ENCODE peak calls at places on chromosomes 11 and 22, in five cellular contexts. D is transverse colon, Q is epithelial cell of esophagus, K is lower lobe of right lung, C is BE2C. R is an unnamed sample.

GRCh38 chr11:8917157-8917820 is 6.3 kb downstream of the AKIP1 start:
- DNase-seq in K (peak), Q (peak), D (no peak), C (no peak), R (no peak)

GRCh38 chr22:49685686-49686085 is 142.0 kb downstream of the BRD1 start:
- DNase-seq in D (no peak), Q (no peak), C (no peak), K (no peak), R (no peak)

GRCh38 chr11:127451852-127452251 is 451.3 kb upstream of the KIRREL3 start:
- DNase-seq in D (no peak), Q (no peak), C (no peak), K (no peak), R (no peak)

GRCh38 chr22:44026066-44026629 is 2.0 kb downstream of the PARVB start:
- DNase-seq in D (no peak), C (no peak), K (peak), Q (no peak), R (no peak)

GRCh38 chr22:41908409-41909289 is 6.2 kb downstream of the SHISA8 start:
- DNase-seq in K (no peak), D (no peak), Q (no peak), C (no peak), R (no peak)

GRCh38 chr11:100682247-100682969 is 4.7 kb upstream of the ARHGAP42 start:
- DNase-seq in Q (no peak), K (no peak), D (no peak), C (no peak), R (no peak)

GRCh38 chr11:69353696-69354544 is 60.0 kb downstream of the MYEOV start:
- DNase-seq in C (no peak), D (peak), Q (peak), K (peak), R (no peak)

GRCh38 chr11:57792870-57793269 is 31.3 kb downstream of the CTNND1 start:
- DNase-seq in D (no peak), Q (peak), C (no peak), K (no peak), R (no peak)

GRCh38 chr11:68821670-68822069 is 20.0 kb downstream of the CPT1A start:
- DNase-seq in K (no peak), D (no peak), Q (no peak), C (no peak), R (no peak)

GRCh38 chr11:83717551-83717950 is 431.4 kb upstream of the CCDC90B start:
- DNase-seq in Q (no peak), K (no peak), D (no peak), C (no peak), R (no peak)

GRCh38 chr11:118572075-118572913 is at the start of gene ARCN1:
- DNase-seq in K (peak), C (peak), Q (peak), D (peak), R (peak)

GRCh38 chr22:23527971-23528740 is 51.9 kb downstream of the IGLL1 start:
- DNase-seq in K (peak), C (no peak), D (no peak), Q (no peak), R (no peak)

GRCh38 chr11:71466358-71466757 is 13.4 kb downstream of the NADSYN1 start:
- DNase-seq in C (no peak), Q (no peak), D (no peak), K (no peak), R (no peak)

DNA sequence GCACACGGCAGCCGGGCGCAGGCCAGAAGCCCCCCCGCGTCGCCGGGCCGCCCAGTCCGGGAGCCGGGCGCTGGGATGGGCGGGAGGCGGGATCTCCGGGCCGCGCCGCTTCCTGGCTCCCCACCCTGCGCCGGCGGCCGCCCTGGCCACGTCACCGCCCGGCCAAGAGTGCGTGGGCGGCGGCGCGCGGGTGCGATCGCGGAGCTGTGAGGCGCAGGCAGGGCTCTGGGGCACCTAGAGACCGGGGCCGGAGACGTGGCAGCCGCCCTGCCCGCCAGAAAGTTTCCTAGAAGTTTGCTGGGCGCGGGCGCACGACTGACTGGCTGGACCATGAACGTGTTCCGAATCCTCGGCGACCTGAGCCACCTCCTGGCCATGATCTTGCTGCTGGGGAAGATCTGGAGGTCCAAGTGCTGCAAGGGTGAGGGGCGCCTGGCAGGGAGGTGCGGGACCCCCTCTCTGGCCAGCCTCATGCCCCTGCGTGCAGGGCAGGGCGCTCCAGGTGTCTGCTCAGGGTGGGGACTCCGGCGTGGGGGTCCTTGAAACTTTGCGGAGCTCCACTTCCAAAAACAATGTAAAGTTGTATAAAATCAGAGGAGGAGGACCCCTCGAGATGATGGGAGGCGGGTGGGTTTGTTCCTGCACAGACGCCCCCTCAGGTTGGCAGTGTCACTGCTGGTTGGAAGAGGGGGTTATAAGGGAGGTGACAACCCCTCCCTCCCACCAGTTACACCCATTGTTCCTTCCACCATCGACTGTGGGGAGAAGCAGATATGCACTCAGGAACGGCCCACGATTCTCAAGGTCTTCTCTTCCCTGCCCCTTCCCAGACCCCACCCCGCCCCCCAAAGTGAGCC is at the start of gene KDELR3:
- DNase-seq in D (peak), K (peak), Q (peak), C (peak), R (no peak)
- TF ChIP-seq CTCF in D (no peak), K (no peak), Q (no peak), C (peak), R (peak)

DNA sequence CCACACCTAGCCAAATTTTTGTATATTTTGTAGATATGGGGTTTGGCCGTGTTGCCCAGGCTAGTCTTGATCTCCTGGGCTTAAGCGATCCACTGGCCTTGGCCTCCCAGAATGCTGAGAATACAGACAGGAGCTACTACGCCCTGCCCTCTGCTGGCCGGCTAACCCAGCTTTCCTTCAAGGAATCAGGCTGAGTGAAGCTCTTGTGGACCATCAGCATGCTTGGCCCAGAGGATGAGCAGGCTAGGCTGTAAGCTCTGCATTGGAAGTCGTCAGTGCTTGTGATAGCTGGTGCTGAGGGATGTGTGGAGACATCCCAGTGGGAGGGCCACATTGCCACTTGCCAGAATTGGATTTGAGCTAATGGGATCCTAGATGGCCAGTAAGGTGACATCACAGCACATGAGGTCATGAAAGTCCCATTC is 60.6 kb downstream of the MED15 start:
- DNase-seq in D (no peak), Q (peak), C (no peak), K (no peak), R (no peak)
- TF ChIP-seq CTCF in D (no peak), Q (peak), C (peak), K (peak), R (peak)

DNA sequence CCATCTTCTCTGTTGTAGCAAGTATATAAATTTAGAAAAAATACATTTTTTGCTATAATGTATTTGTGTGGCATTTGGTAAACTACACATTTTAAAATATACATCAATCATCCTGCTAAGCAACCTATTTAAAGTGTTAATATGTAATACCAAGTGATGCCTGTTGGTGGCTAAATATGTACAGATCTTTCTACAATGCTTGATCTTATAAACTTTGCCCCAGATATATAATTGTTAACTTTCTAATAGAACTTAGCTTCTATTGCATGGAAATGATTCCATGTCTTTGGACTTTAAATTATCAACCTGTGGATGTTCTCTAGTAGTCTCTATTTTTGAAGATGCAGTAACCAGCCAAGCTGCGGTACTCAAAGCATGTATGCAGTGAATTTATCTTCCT is 1260.4 kb upstream of the RAG2 start:
- DNase-seq in Q (peak), C (no peak), D (no peak), K (no peak), R (no peak)
- TF ChIP-seq CTCF in Q (peak), C (peak), D (no peak), K (no peak), R (peak)

GRCh38 chr11:102184269-102184987 is 74.2 kb downstream of the YAP1 start:
- DNase-seq in D (no peak), Q (no peak), C (no peak), K (no peak), R (no peak)
- TF ChIP-seq CTCF in D (no peak), Q (no peak), C (no peak), K (no peak), R (no peak)

GRCh38 chr11:91220476-91221202 is 997.8 kb upstream of the CHORDC1 start:
- DNase-seq in Q (peak), K (no peak), C (no peak), D (no peak), R (no peak)
- TF ChIP-seq CTCF in Q (no peak), K (no peak), C (peak), D (no peak), R (no peak)

GRCh38 chr11:62805044-62805892 is at the start of gene NXF1:
- DNase-seq in Q (peak), K (peak), D (peak), C (peak), R (peak)
- TF ChIP-seq CTCF in Q (peak), K (no peak), D (peak), C (peak), R (peak)

GRCh38 chr11:122756417-122756816 is 81.9 kb upstream of the CRTAM start:
- DNase-seq in D (peak), K (peak), C (no peak), Q (no peak), R (no peak)
- TF ChIP-seq CTCF in D (no peak), K (peak), C (no peak), Q (no peak), R (no peak)

GRCh38 chr11:63635762-63636465 is 21.7 kb upstream of the PLAAT3 start:
- DNase-seq in Q (peak), K (no peak), D (peak), C (peak), R (peak)

GRCh38 chr11:63643205-63643604 is 28.0 kb downstream of the ATL3 start:
- DNase-seq in Q (no peak), C (no peak), D (no peak), K (no peak), R (no peak)

GRCh38 chr11:63639195-63639832 is 25.1 kb upstream of the PLAAT3 start:
- DNase-seq in C (no peak), D (no peak), K (no peak), Q (no peak), R (no peak)

GRCh38 chr11:63641727-63642126 is 27.5 kb upstream of the PLAAT3 start:
- DNase-seq in Q (no peak), C (no peak), D (no peak), K (no peak), R (no peak)
- TF ChIP-seq CTCF in Q (no peak), C (no peak), D (no peak), K (no peak), R (no peak)

R was measured in neural crest cell.